ENCODE peak calls at places on chromosomes 2 and 18, in five cellular contexts. E is NCI-H1105, S is AG08396, C is sigmoid colon, D is ovary. L is an unnamed sample.

GRCh38 chr2:86068098-86069047 is 37.3 kb downstream of the POLR1A start:
- DNase-seq in E (peak), S (peak), C (no peak), D (no peak), L (no peak)

GRCh38 chr2:108612514-108613183 is 78.4 kb downstream of the LIMS1 start:
- DNase-seq in E (no peak), S (no peak), C (no peak), D (no peak), L (peak)

GRCh38 chr18:22268641-22269128 is 99.3 kb downstream of the GATA6 start:
- DNase-seq in E (peak), S (no peak), C (no peak), D (no peak), L (no peak)

GRCh38 chr2:75729861-75730260 is 19.1 kb upstream of the GCFC2 start:
- DNase-seq in E (no peak), S (no peak), C (no peak), D (no peak), L (no peak)

GRCh38 chr2:143068094-143068890 is 60.9 kb upstream of the ARHGAP15 start:
- DNase-seq in E (no peak), S (no peak), C (no peak), D (no peak), L (no peak)

GRCh38 chr2:236625156-236625690 is 55.6 kb downstream of the ACKR3 start:
- DNase-seq in E (no peak), S (no peak), C (peak), D (no peak), L (peak)

GRCh38 chr2:164943289-164943688 is 12.0 kb downstream of the SLC38A11 start:
- DNase-seq in E (no peak), S (no peak), C (no peak), D (no peak), L (no peak)

GRCh38 chr2:179417436-179417949 is 152.9 kb upstream of the SESTD1 start:
- DNase-seq in E (no peak), S (no peak), C (no peak), D (no peak), L (no peak)

GRCh38 chr2:191333911-191334357 is 88.7 kb downstream of the MYO1B start:
- DNase-seq in E (no peak), S (peak), C (no peak), D (no peak), L (no peak)

GRCh38 chr2:232749331-232749730 is 27.0 kb downstream of the KCNJ13 start:
- DNase-seq in E (no peak), S (no peak), C (no peak), D (no peak), L (no peak)

GRCh38 chr2:177154809-177155208 is 57.8 kb upstream of the HNRNPA3 start:
- DNase-seq in E (no peak), S (no peak), C (no peak), D (no peak), L (no peak)

GRCh38 chr18:78411539-78411938 is 568.1 kb upstream of the SALL3 start:
- DNase-seq in E (no peak), S (no peak), C (no peak), D (no peak), L (no peak)

GRCh38 chr2:23566236-23567142 is 181.5 kb downstream of the KLHL29 start:
- DNase-seq in E (peak), S (peak), C (no peak), D (no peak), L (no peak)

GRCh38 chr2:14492920-14493503 is 139.5 kb upstream of the LRATD1 start:
- DNase-seq in E (no peak), S (peak), C (no peak), D (no peak), L (no peak)

GRCh38 chr2:142868281-142868762 is 9.1 kb upstream of the KYNU start:
- DNase-seq in E (no peak), S (no peak), C (peak), D (no peak), L (peak)

GRCh38 chr18:57437782-57438668 is 2.9 kb downstream of the ONECUT2 start:
- DNase-seq in E (peak), S (peak), C (no peak), D (peak), L (peak)

GRCh38 chr2:1538663-1539062 is 125.4 kb downstream of the TPO start:
- DNase-seq in E (peak), S (peak), C (no peak), D (no peak), L (no peak)

L was measured in spleen.